ENCODE peak calls at places on chromosomes 5 and 9, in four cellular contexts. I is testis; J is astrocyte; P is CD8-positive, alpha-beta T cell. D is an unnamed sample.

GRCh38 chr9:131347376-131348020 is 46.4 kb upstream of the PRRC2B start:
- DNase-seq in I (no peak), J (no peak), P (no peak), D (no peak)

GRCh38 chr5:57232293-57233033 is 58.6 kb downstream of the GPBP1 start:
- DNase-seq in I (no peak), J (no peak), P (no peak), D (no peak)

GRCh38 chr9:80387828-80388227 is 816.1 kb downstream of the TLE4 start:
- DNase-seq in I (no peak), J (no peak), P (no peak), D (no peak)

GRCh38 chr9:19174127-19174921 is 47.0 kb upstream of the PLIN2 start:
- DNase-seq in I (no peak), J (peak), P (peak), D (peak)

GRCh38 chr5:148290271-148291195 is 21.7 kb upstream of the SPINK7 start:
- DNase-seq in I (no peak), J (no peak), P (no peak), D (no peak)

GRCh38 chr9:77569335-77569734 is 78.8 kb downstream of the GNA14 start:
- DNase-seq in I (no peak), J (no peak), P (no peak), D (no peak)

GRCh38 chr5:1343931-1344901 is 683 bp downstream of the CLPTM1L start:
- DNase-seq in I (no peak), J (peak), P (no peak), D (no peak)

GRCh38 chr9:121398374-121398773 is 28.3 kb upstream of the STOM start:
- DNase-seq in I (no peak), J (peak), P (no peak), D (peak)

GRCh38 chr9:98873535-98874432 is 66.3 kb downstream of the GALNT12 start:
- DNase-seq in I (peak), J (peak), P (no peak), D (no peak)

GRCh38 chr5:145056805-145057204 is 778.3 kb downstream of the PRELID2 start:
- DNase-seq in I (no peak), J (peak), P (no peak), D (peak)

GRCh38 chr9:4180907-4181605 is 118.8 kb downstream of the GLIS3 start:
- DNase-seq in I (no peak), J (no peak), P (no peak), D (peak)

GRCh38 chr5:150534811-150535210 is 26.9 kb downstream of the NDST1 start:
- DNase-seq in I (peak), J (no peak), P (no peak), D (no peak)

GRCh38 chr5:178292826-178293205 is 60.2 kb upstream of the PHYKPL start:
- DNase-seq in I (no peak), J (no peak), P (no peak), D (no peak)

GRCh38 chr5:127580731-127581130 is 63.3 kb downstream of the PRRC1 start:
- DNase-seq in I (no peak), J (no peak), P (no peak), D (no peak)

GRCh38 chr5:153619706-153620105 is 129.2 kb downstream of the GRIA1 start:
- DNase-seq in I (no peak), J (peak), P (no peak), D (peak)

GRCh38 chr5:143554194-143554717 is 150.8 kb upstream of the NR3C1 start:
- DNase-seq in I (no peak), J (peak), P (no peak), D (peak)

GRCh38 chr5:36658016-36658415 is 51.6 kb downstream of the SLC1A3 start:
- DNase-seq in I (no peak), J (peak), P (no peak), D (no peak)

GRCh38 chr5:68746220-68747076 is 347.4 kb upstream of the SLC30A5 start:
- DNase-seq in I (no peak), J (no peak), P (no peak), D (no peak)

GRCh38 chr5:68749076-68749475 is 344.7 kb upstream of the SLC30A5 start:
- DNase-seq in I (no peak), J (no peak), P (no peak), D (no peak)

GRCh38 chr5:68747077-68747420 is 346.8 kb upstream of the SLC30A5 start:
- DNase-seq in I (no peak), J (no peak), P (no peak), D (no peak)

GRCh38 chr5:68744196-68744595 is 349.6 kb upstream of the SLC30A5 start:
- DNase-seq in I (no peak), J (no peak), P (no peak), D (no peak)

GRCh38 chr5:68745459-68745858 is 348.4 kb upstream of the SLC30A5 start:
- DNase-seq in I (no peak), J (no peak), P (no peak), D (no peak)
- H3K27ac ChIP-seq in I (no peak), J (no peak), P (no peak), D (no peak)

GRCh38 chr9:100448266-100448665 is 21.3 kb downstream of the MSANTD3 start:
- DNase-seq in I (no peak), J (no peak), P (no peak), D (no peak)

GRCh38 chr9:100443781-100444768 is 17.1 kb downstream of the MSANTD3 start:
- DNase-seq in I (no peak), J (peak), P (no peak), D (no peak)

GRCh38 chr9:100445903-100446549 is 19.1 kb downstream of the MSANTD3 start:
- DNase-seq in I (no peak), J (no peak), P (no peak), D (no peak)

GRCh38 chr9:100442072-100442471 is 15.1 kb downstream of the MSANTD3 start:
- DNase-seq in I (no peak), J (no peak), P (no peak), D (no peak)

GRCh38 chr9:100445161-100445902 is 18.4 kb downstream of the MSANTD3 start:
- DNase-seq in I (no peak), J (no peak), P (no peak), D (no peak)
- TF ChIP-seq CTCF in I (no peak), J (no peak), P (no peak), D (no peak)

GRCh38 chr5:168356592-168356991 is 65.1 kb downstream of the WWC1 start:
- DNase-seq in I (no peak), J (no peak), P (no peak), D (no peak)
- H3K27ac ChIP-seq in I (no peak), J (no peak), P (no peak), D (no peak)

GRCh38 chr5:122419195-122419894 is 107.3 kb downstream of the SNCAIP start:
- DNase-seq in I (no peak), J (no peak), P (no peak), D (no peak)

GRCh38 chr5:122413722-122414121 is 101.7 kb downstream of the SNCAIP start:
- DNase-seq in I (no peak), J (no peak), P (no peak), D (no peak)

GRCh38 chr5:122412966-122413365 is 100.9 kb downstream of the SNCAIP start:
- DNase-seq in I (no peak), J (no peak), P (no peak), D (no peak)

GRCh38 chr5:122415030-122415429 is 103.0 kb downstream of the SNCAIP start:
- DNase-seq in I (no peak), J (no peak), P (no peak), D (no peak)

GRCh38 chr5:122415481-122416120 is 103.6 kb downstream of the SNCAIP start:
- DNase-seq in I (peak), J (peak), P (no peak), D (peak)
- TF ChIP-seq CTCF in I (no peak), J (peak), P (no peak), D (peak)

GRCh38 chr9:22041792-22042191 is 32.7 kb upstream of the CDKN2B start:
- DNase-seq in I (no peak), J (peak), P (no peak), D (peak)
- H3K27ac ChIP-seq in I (no peak), J (peak), P (no peak), D (peak)

DNA sequence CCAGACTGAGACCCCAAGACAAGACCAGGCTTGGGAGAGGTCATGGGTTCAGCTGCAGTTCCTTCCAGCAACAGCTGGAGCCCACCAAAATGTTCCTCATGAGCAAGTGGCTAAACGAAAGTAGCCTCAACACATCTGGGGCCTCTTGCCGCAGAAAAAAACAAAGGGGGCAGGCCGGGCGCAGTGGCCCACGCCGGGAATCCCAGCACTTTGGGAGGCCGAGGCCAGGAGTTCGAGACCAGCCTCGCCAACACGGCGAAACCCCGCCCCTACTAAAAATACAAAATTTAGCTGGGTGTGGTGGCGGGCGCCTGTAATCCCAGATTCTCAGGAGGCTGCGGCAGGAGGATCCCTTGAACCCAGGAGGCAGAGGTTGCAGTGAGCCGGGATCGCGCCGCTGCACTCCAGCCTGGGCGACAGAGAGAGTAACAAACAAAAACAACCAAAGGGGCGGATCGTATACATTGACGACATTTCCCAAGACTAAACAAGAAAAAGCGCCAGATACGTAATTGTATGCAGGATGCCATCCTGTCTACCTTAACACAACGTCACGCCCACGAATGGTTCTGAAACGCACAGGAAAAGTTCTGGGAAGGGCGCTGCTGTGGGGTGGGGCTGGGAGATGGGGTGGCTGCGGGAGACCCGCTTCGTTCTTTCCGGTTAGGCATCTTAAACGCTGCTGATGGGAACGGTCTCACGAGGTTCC is 1.7 kb downstream of the INPP5E start:
- DNase-seq in I (no peak), J (peak), P (no peak), D (no peak)
- TF ChIP-seq CTCF in I (no peak), J (no peak), P (no peak), D (no peak)

DNA sequence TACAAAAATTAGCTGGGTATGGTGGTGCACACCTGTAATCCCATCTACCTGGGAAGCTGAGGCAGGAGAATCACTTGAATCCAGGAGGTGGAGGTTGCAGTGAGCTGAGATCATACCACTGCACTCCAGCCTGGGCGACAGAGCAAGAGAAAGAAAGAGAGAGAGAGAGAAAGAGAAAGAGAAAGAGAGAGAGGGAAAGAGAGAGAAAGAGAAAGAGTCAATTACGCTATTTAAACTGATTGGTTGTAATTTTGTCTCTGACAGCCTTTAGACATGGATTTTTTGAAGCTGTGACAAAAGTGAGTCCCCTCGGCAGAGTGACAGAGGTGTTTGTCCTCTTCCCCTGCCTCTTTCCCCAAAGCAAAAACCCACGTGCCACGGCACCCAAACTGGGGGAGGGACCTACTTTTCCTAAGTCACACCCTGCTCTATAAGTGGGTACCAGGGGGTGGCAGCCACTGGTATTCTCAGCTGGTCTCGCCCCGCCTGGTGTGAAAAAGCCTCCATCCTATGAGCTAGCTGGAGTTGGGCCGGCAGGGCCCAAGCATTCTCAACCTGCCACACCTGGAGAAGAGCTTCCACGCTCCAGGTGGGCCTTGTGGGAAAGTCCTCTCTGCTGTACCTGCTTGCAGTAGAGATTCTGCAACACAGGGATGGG is 3.4 kb upstream of the CFAP157 start:
- DNase-seq in I (no peak), J (no peak), P (no peak), D (no peak)
- H3K27ac ChIP-seq in I (no peak), J (no peak), P (no peak), D (no peak)

DNA sequence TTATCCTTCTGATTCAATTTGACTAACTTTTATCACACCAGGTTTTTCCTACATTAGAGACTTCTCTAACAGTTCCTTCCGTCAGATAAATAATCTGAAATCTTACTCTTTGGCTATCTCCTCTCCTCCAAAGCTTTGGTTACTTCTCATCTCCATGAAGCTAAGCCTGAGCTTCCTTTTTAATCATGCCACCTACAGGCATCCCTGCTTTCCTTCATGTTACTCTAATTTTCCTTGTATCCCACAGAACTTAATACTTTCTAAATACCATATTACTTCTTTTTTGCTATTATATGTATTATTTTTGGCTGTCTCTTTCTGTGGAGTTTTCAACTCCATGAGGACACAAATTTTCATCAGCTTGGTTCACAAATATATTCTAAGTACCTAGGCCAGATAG is 49.7 kb downstream of the C9 start:
- DNase-seq in I (no peak), J (no peak), P (no peak), D (no peak)
- TF ChIP-seq CTCF in I (no peak), J (no peak), P (no peak), D (peak)

DNA sequence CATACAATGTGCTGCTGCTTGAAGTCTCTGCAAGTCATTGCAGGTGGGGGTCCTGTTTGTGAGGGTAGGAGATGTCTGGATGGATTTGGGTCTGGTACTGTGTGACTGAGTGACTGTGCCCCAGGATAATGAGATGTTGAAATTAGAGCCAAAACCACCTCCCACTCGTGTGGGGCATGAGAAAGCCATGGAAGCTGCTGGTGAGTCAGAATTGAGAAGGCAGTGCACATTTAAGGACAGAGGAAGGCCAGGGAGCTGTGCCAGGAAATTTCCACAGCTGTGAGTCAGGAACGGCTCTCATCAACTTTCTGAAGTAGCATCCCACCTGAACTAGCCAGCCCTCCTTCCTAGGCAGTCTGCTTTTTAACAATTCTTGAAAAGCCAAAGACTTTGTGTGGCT is 229.8 kb downstream of the DRD1 start:
- DNase-seq in I (no peak), J (peak), P (no peak), D (peak)
- H3K27ac ChIP-seq in I (no peak), J (no peak), P (no peak), D (no peak)

D was measured in foreskin keratinocyte.